ENCODE peak calls at places on chromosomes 13 and 19, in five cellular contexts. Z, G, A, C and B are unnamed samples.

GRCh38 chr19:15025237-15025636 is 24.0 kb upstream of the CASP14 start:
- DNase-seq in Z (peak; percentile 22), G (no peak), A (no peak), C (no peak), B (peak; percentile 30)

GRCh38 chr19:5154129-5154798 is 185.4 kb downstream of the KDM4B start:
- DNase-seq in Z (peak; percentile 62), G (no peak), A (no peak), C (no peak), B (no peak)

GRCh38 chr19:48959341-48960239 is 4.9 kb downstream of the BAX start:
- DNase-seq in Z (no peak), G (no peak), A (no peak), C (no peak), B (peak; percentile 82)

GRCh38 chr19:15631817-15632216 is 8.9 kb upstream of the CYP4F3 start:
- DNase-seq in Z (peak; percentile 18), G (no peak), A (no peak), C (no peak), B (no peak)

GRCh38 chr13:76790519-76791289 is 95.5 kb downstream of the KCTD12 start:
- DNase-seq in Z (no peak), G (no peak), A (no peak), C (no peak), B (no peak)

GRCh38 chr19:33468361-33469170 is 53.0 kb downstream of the PEPD start:
- DNase-seq in Z (peak; percentile 59), G (peak; percentile 56), A (no peak), C (no peak), B (no peak)

GRCh38 chr13:73092831-73093230 is 34.0 kb downstream of the KLF5 start:
- DNase-seq in Z (no peak), G (no peak), A (no peak), C (no peak), B (no peak)

GRCh38 chr13:75145926-75146325 is 336.0 kb downstream of the TBC1D4 start:
- DNase-seq in Z (no peak), G (no peak), A (no peak), C (no peak), B (no peak)

GRCh38 chr13:49690133-49690989 is 925 bp downstream of the EBPL start:
- DNase-seq in Z (peak; percentile 3), G (peak; percentile 87), A (no peak), C (no peak), B (no peak)

GRCh38 chr19:55220525-55220924 is 8.0 kb downstream of the TMEM86B start:
- DNase-seq in Z (peak; percentile 65), G (no peak), A (no peak), C (no peak), B (no peak)

GRCh38 chr19:2497186-2497585 is 21.3 kb downstream of the GADD45B start:
- DNase-seq in Z (peak; percentile 59), G (no peak), A (no peak), C (no peak), B (peak; percentile 50)

GRCh38 chr19:2494084-2494446 is 18.1 kb downstream of the GADD45B start:
- DNase-seq in Z (no peak), G (peak; percentile 65), A (no peak), C (no peak), B (no peak)

GRCh38 chr19:2495651-2496316 is 19.9 kb downstream of the GADD45B start:
- DNase-seq in Z (no peak), G (no peak), A (no peak), C (no peak), B (peak; percentile 31)

GRCh38 chr19:2494447-2495129 is 18.7 kb downstream of the GADD45B start:
- DNase-seq in Z (peak; percentile 67), G (peak; percentile 79), A (no peak), C (no peak), B (peak; percentile 73)

DNA sequence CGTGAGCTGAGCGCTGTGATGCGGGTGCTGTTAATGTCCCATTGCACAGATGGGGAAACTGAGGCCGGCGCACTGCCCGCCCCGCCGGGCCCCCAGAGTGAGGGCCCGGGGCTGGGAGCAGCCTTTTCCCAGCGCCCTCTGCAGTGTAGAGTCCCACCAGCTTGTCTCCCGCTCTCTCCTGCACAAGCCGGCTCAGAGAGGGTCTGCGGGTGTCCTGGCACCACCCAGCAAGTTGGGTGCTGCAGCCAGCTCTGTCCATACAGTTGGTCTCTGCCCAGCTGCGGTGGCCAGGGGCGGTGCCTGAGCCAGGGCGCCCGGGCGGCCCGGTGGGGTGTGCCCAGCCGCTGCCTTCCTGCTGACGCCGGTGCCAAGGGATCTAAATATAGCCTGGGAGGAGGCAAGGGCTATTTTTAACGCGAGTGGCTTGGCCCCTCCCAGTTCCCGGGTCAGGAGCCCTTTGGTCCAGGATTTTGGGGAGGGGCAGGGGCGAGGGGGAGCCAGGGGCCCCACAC is 19.3 kb downstream of the GADD45B start:
- DNase-seq in Z (no peak), G (peak; percentile 40), A (no peak), C (no peak), B (peak; percentile 38)
- H3K4ac ChIP-seq in Z (peak overlapping the region; percentile 29), G (peak overlapping the region; percentile 96), A (no peak overlapping the region), C (no peak overlapping the region), B (peak overlapping the region; percentile 82)

GRCh38 chr19:2820112-2820702 is 539 bp downstream of the ZNF554 start:
- DNase-seq in Z (peak; percentile 47), G (no peak), A (peak; percentile 35), C (no peak), B (no peak)
- H3K4ac ChIP-seq in Z (peak overlapping the region; percentile 18), G (peak overlapping the region; percentile 56), A (peak overlapping the region; percentile 19), C (no peak overlapping the region), B (peak overlapping the region; percentile 13)

DNA sequence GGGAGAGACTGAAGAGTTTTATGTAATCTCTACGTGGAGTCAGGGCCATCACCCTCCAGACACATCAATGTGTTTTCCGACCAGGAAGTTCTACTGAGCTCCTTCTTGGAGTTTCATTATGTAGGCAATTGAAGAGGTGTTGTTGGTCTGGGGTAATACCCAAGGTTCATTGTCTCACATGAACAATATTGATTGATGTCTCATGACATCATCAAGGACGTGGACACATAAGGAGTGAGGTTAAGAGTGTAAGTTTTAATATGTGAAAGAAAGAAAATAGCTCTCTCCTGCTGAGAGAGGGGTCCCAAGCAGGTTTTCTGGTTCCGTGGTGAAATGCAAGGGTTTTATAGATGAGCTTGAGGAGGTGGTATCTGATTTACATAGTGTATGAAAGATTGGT is 280.7 kb upstream of the MIR17HG start:
- DNase-seq in Z (no peak), G (no peak), A (no peak), C (no peak), B (no peak)
- H3K4ac ChIP-seq in Z (no peak overlapping the region), G (no peak overlapping the region), A (no peak overlapping the region), C (no peak overlapping the region), B (no peak overlapping the region)

GRCh38 chr13:99190147-99190985 is 10.3 kb upstream of the UBAC2 start:
- DNase-seq in Z (no peak), G (no peak), A (no peak), C (no peak), B (no peak)

GRCh38 chr13:99191900-99192399 is 8.7 kb upstream of the UBAC2 start:
- DNase-seq in Z (no peak), G (peak; percentile 74), A (no peak), C (no peak), B (no peak)

GRCh38 chr13:99191336-99191899 is 9.2 kb upstream of the UBAC2 start:
- DNase-seq in Z (no peak), G (no peak), A (no peak), C (no peak), B (peak; percentile 40)

GRCh38 chr13:99193152-99193551 is 7.5 kb upstream of the UBAC2 start:
- DNase-seq in Z (no peak), G (no peak), A (no peak), C (no peak), B (no peak)

GRCh38 chr13:99192480-99192879 is 8.2 kb upstream of the UBAC2 start:
- DNase-seq in Z (no peak), G (no peak), A (no peak), C (no peak), B (no peak)
- H3K4ac ChIP-seq in Z (no peak overlapping the region), G (no peak overlapping the region), A (no peak overlapping the region), C (no peak overlapping the region), B (no peak overlapping the region)

DNA sequence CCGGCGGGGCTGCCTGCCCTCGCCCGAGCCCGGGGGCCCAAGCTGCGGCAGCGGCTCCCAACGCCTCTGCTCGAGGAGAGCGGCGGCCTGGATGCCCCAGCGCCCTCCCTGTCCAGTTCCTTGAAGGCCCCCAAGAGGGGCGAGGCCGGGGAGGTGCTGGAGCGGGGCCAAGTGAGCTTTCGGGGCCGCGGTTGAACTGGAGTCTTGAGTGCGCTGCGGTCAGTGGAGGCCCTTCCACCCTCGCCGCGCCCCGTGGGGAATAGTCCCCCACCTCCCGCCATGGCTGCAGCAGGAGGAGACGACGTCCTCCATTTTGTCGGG is 529 bp upstream of the ZMYM5 start:
- DNase-seq in Z (peak; percentile 84), G (no peak), A (peak; percentile 72), C (no peak), B (peak; percentile 62)
- H3K4ac ChIP-seq in Z (peak overlapping the region; percentile 82), G (peak overlapping the region; percentile 72), A (peak overlapping the region; percentile 93), C (no peak overlapping the region), B (peak overlapping the region; percentile 22)

DNA sequence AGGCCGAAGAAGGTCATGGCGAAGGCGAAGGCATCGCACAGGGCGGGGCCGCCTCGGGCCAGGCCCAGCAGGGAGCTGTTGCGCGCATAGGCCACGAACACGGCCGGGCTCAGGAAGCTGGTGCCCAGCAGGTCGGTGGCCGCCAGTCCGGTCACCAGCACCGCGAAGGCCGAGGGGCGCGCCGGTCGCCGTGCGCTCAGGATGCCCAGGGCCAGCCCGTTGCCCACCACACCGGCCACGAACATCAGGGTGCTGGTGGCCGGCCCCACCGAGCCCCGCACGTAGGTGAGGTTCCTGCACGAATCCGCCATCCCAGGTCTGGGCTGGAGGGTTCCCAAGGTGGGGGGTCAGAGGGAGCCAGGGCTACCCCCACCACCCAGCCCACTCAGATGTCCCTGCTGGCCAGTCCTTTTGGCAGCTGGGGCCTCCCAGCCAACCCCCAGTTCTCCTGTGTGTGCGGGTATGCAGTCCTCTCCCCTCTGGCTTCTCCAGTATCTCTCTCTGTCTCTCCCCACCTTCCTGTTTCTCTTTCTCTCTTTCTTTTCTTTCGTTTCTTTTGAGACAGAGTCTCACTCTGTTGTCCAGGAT is 880 bp downstream of the PTGIR start:
- DNase-seq in Z (no peak), G (no peak), A (no peak), C (no peak), B (no peak)
- H3K4ac ChIP-seq in Z (no peak overlapping the region), G (peak overlapping the region; percentile 66), A (no peak overlapping the region), C (no peak overlapping the region), B (no peak overlapping the region)

GRCh38 chr19:45717131-45717982 is 13.3 kb downstream of the FBXO46 start:
- DNase-seq in Z (peak; percentile 100), G (peak; percentile 97), A (peak; percentile 99), C (peak; percentile 98), B (peak; percentile 100)
- H3K4ac ChIP-seq in Z (no peak overlapping the region), G (peak overlapping the region; percentile 97), A (no peak overlapping the region), C (peak overlapping the region; percentile 3), B (peak overlapping the region; percentile 57)